ENCODE peak calls at places on chromosomes 16 and 17, in four cellular contexts. H is GM23338, Y is fibroblast of lung, V is thoracic aorta. E is an unnamed sample.
A peak's percentile ranks its signal among the peaks of the same experiment; 100 is the strongest.

GRCh38 chr16:609984-610383 is 20.1 kb downstream of the RAB40C start:
- DNase-seq in H (no peak), Y (no peak), V (no peak), E (no peak)

GRCh38 chr17:73430165-73430680 is 118.4 kb upstream of the CDC42EP4 start:
- DNase-seq in H (no peak), Y (no peak), V (no peak), E (no peak)

GRCh38 chr17:30031214-30031869 is 85.3 kb upstream of the NSRP1 start:
- DNase-seq in H (no peak), Y (no peak), V (no peak), E (no peak)

GRCh38 chr17:66915204-66915611 is 49.3 kb upstream of the CACNG4 start:
- DNase-seq in H (peak; percentile 31), Y (no peak), V (no peak), E (peak; percentile 72)

GRCh38 chr16:6573577-6573976 is 759.1 kb upstream of the RBFOX1 start:
- DNase-seq in H (peak; percentile 68), Y (no peak), V (no peak), E (peak; percentile 57)

GRCh38 chr16:56451753-56452689 is 667 bp downstream of the OGFOD1 start:
- DNase-seq in H (peak; percentile 66), Y (peak; percentile 45), V (peak; percentile 15), E (peak; percentile 80)

GRCh38 chr16:83913234-83913633 is 14.3 kb downstream of the MLYCD start:
- DNase-seq in H (no peak), Y (no peak), V (no peak), E (peak; percentile 47)

GRCh38 chr17:60167095-60167741 is 17.4 kb downstream of the CA4 start:
- DNase-seq in H (no peak), Y (no peak), V (no peak), E (no peak)

GRCh38 chr16:24253192-24253591 is 2.9 kb upstream of the CACNG3 start:
- DNase-seq in H (peak; percentile 95), Y (peak; percentile 23), V (no peak), E (peak; percentile 76)

GRCh38 chr16:25006504-25007055 is 8.6 kb downstream of the ARHGAP17 start:
- DNase-seq in H (no peak), Y (peak; percentile 63), V (no peak), E (no peak)

GRCh38 chr16:58451945-58452401 is 48.0 kb upstream of the NDRG4 start:
- DNase-seq in H (no peak), Y (peak; percentile 69), V (no peak), E (no peak)

GRCh38 chr17:82230627-82231311 is 1.9 kb downstream of the SLC16A3 start:
- DNase-seq in H (peak; percentile 85), Y (peak; percentile 79), V (no peak), E (peak; percentile 96)

GRCh38 chr17:82231312-82231561 is 2.4 kb downstream of the SLC16A3 start:
- DNase-seq in H (no peak), Y (no peak), V (no peak), E (no peak)

GRCh38 chr17:82232876-82233785 is 4.3 kb downstream of the SLC16A3 start:
- DNase-seq in H (no peak), Y (no peak), V (no peak), E (no peak)

GRCh38 chr17:82232322-82232785 is 3.5 kb downstream of the SLC16A3 start:
- DNase-seq in H (no peak), Y (no peak), V (no peak), E (no peak)

DNA sequence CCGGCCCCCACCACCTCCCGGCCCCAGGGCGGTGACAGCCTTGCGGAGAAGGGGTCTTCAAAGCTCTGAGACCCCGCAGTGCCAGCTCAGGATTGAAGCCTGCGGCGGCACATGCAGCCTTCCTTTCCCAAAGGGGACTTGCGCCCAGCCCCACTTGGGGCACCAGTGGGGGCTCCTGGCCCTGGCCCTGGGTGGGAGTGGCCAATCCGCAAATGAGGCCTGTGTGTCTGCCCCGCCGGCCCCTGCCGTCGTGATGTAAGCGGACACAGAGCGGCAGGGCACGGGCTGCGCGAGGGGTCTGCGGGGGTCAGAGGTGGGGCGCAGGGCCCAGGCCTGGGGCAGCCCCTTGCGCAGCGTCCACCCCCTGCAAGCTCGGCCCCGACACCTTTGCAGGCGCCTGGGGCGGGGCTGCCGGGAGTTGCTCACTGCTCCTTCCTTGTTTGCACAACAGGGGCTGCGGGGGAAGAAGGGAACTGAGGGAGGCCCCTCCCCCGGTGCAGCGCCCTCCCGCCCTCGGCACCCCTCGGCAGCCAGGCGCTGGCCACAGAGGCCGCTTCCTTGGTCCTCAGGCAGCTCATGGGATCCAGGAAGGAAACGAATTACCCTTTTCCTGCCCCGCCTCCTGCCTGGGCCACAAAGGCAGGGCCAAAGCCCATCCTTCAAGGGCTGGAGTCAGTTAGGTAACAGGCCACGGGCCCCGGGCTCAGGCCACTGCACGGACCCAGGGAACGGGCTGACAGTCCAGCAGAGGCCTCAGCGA is 2.9 kb downstream of the SLC16A3 start:
- DNase-seq in H (peak; percentile 84), Y (peak; percentile 50), V (no peak), E (peak; percentile 92)
- H3K4me3 ChIP-seq in H (peak overlapping the region; percentile 66), Y (peak overlapping the region; percentile 65), V (peak overlapping the region; percentile 91), E (peak overlapping the region; percentile 53)

GRCh38 chr16:11473728-11474127 is 113.0 kb downstream of the LITAF start:
- DNase-seq in H (no peak), Y (no peak), V (no peak), E (no peak)

GRCh38 chr16:11475896-11476630 is 110.7 kb downstream of the LITAF start:
- DNase-seq in H (no peak), Y (no peak), V (no peak), E (no peak)

GRCh38 chr16:11472851-11473250 is 113.9 kb downstream of the LITAF start:
- DNase-seq in H (no peak), Y (no peak), V (no peak), E (no peak)

GRCh38 chr16:11476676-11477075 is 110.0 kb downstream of the LITAF start:
- DNase-seq in H (no peak), Y (no peak), V (no peak), E (no peak)

GRCh38 chr16:11474617-11475291 is 112.0 kb downstream of the LITAF start:
- DNase-seq in H (no peak), Y (no peak), V (no peak), E (no peak)
- H3K36me3 ChIP-seq in H (no peaks in the 10 kb centered on the region), Y (no peaks in the 10 kb centered on the region), V (no peaks in the 10 kb centered on the region), E (no peaks in the 10 kb centered on the region)

DNA sequence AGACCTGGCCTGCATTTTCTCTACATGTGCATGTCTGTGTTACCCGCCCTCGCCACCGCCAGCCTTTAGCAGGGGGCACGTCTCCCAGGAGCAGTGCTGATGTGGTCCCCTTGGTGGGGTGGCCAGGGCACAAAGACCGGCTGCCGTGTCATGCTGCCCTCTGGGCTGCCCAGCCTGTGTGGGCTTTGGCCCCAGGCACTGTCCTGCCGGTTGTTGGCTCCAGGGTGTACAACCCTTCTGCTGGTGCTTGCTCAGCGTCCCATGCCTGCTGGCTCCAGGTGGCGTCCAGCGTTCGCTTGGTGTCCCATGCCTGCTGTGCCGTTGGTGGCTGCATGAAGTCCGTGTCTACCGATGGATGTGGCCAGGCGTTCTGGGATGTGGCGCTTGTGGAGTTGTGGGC is 4.1 kb downstream of the BAIAP2 start:
- DNase-seq in H (no peak), Y (no peak), V (no peak), E (no peak)
- H3K27me3 ChIP-seq in H (peaks cover 7% of the 10 kb centered on the region), Y (no peaks in the 10 kb centered on the region), V (no peaks in the 10 kb centered on the region), E (peaks cover 6% of the 10 kb centered on the region)

GRCh38 chr16:13956635-13957196 is 36.8 kb downstream of the ERCC4 start:
- DNase-seq in H (no peak), Y (no peak), V (no peak), E (no peak)
- H3K4me3 ChIP-seq in H (no peak overlapping the region), Y (peak overlapping the region; percentile 38), V (peak overlapping the region; percentile 50), E (no peak overlapping the region)

GRCh38 chr17:2701161-2701995 is 10.2 kb downstream of the CLUH start:
- DNase-seq in H (no peak), Y (no peak), V (no peak), E (peak; percentile 59)
- H3K36me3 ChIP-seq in H (no peaks in the 10 kb centered on the region), Y (peaks cover 26% of the 10 kb centered on the region), V (peaks cover 50% of the 10 kb centered on the region), E (peaks cover 9% of the 10 kb centered on the region)